ENCODE peak calls at places on chromosomes 13 and 19, in five cellular contexts. Z is HT1080, P is mucosa of gallbladder, S is DMS153, A is retina. J is an unnamed sample.

GRCh38 chr19:29271911-29272310 is 59.0 kb upstream of the UQCRFS1 start:
- DNase-seq in Z (no peak), P (no peak), S (no peak), A (no peak), J (no peak)

GRCh38 chr13:48066310-48066989 is 28.5 kb downstream of the MED4 start:
- DNase-seq in Z (peak), P (no peak), S (no peak), A (no peak), J (no peak)

GRCh38 chr19:34254552-34255432 is at the start of gene GARRE1:
- DNase-seq in Z (no peak), P (no peak), S (peak), A (peak), J (no peak)

GRCh38 chr13:88068316-88068715 is 397.1 kb downstream of the SLITRK5 start:
- DNase-seq in Z (peak), P (no peak), S (no peak), A (no peak), J (no peak)

GRCh38 chr13:113455384-113455783 is 2.1 kb upstream of the ADPRHL1 start:
- DNase-seq in Z (no peak), P (no peak), S (no peak), A (no peak), J (peak)

GRCh38 chr19:41355802-41356201 is 2.1 kb upstream of the TGFB1 start:
- DNase-seq in Z (no peak), P (no peak), S (no peak), A (no peak), J (no peak)

GRCh38 chr13:43074824-43075510 is 51.6 kb downstream of the DNAJC15 start:
- DNase-seq in Z (no peak), P (no peak), S (no peak), A (no peak), J (no peak)

GRCh38 chr13:92315265-92315664 is 911.3 kb upstream of the GPC6 start:
- DNase-seq in Z (peak), P (no peak), S (no peak), A (no peak), J (no peak)

GRCh38 chr13:24605923-24606372 is 74.3 kb upstream of the ATP12A start:
- DNase-seq in Z (peak), P (no peak), S (no peak), A (no peak), J (peak)

GRCh38 chr13:21101865-21102576 is 40.6 kb upstream of the LATS2 start:
- DNase-seq in Z (no peak), P (no peak), S (no peak), A (no peak), J (no peak)

GRCh38 chr19:46692918-46693722 is 23.8 kb downstream of the PRKD2 start:
- DNase-seq in Z (no peak), P (no peak), S (no peak), A (no peak), J (no peak)

GRCh38 chr13:38950987-38951386 is 39.6 kb downstream of the STOML3 start:
- DNase-seq in Z (no peak), P (no peak), S (peak), A (no peak), J (no peak)

GRCh38 chr13:112894673-112895481 is 74.1 kb upstream of the MCF2L start:
- DNase-seq in Z (no peak), P (no peak), S (no peak), A (peak), J (no peak)

GRCh38 chr13:34779171-34779570 is 162.9 kb upstream of the NBEA start:
- DNase-seq in Z (peak), P (no peak), S (no peak), A (no peak), J (no peak)

GRCh38 chr19:750640-751423 is at the start of gene MISP:
- DNase-seq in Z (no peak), P (peak), S (peak), A (no peak), J (peak)

GRCh38 chr13:113258655-113259054 is 38.4 kb upstream of the LAMP1 start:
- DNase-seq in Z (no peak), P (no peak), S (no peak), A (no peak), J (no peak)

GRCh38 chr19:38209671-38210457 is 14.2 kb downstream of the DPF1 start:
- DNase-seq in Z (no peak), P (peak), S (no peak), A (peak), J (no peak)

GRCh38 chr13:97391201-97391600 is 42.8 kb upstream of the RAP2A start:
- DNase-seq in Z (no peak), P (no peak), S (no peak), A (no peak), J (no peak)

GRCh38 chr13:41179593-41180250 is 14.6 kb downstream of the KBTBD7 start:
- DNase-seq in Z (no peak), P (no peak), S (no peak), A (no peak), J (no peak)

GRCh38 chr19:46489445-46490272 is 6.0 kb downstream of the PNMA8B start:
- DNase-seq in Z (no peak), P (peak), S (no peak), A (peak), J (no peak)

GRCh38 chr19:12834976-12835757 is 788 bp upstream of the RTBDN start:
- DNase-seq in Z (no peak), P (no peak), S (no peak), A (peak), J (peak)

GRCh38 chr13:108304170-108305068 is 34.9 kb downstream of the TNFSF13B start:
- DNase-seq in Z (no peak), P (no peak), S (no peak), A (no peak), J (no peak)

GRCh38 chr19:18741566-18742121 is 49.5 kb downstream of the COMP start:
- DNase-seq in Z (no peak), P (peak), S (peak), A (no peak), J (peak)

GRCh38 chr19:42201489-42202289 is 15.8 kb downstream of the DEDD2 start:
- DNase-seq in Z (no peak), P (no peak), S (no peak), A (no peak), J (no peak)

GRCh38 chr13:47100214-47100853 is 203.5 kb upstream of the HTR2A start:
- DNase-seq in Z (no peak), P (no peak), S (no peak), A (no peak), J (no peak)

GRCh38 chr13:98144501-98145350 is 1.8 kb downstream of the FARP1 start:
- DNase-seq in Z (peak), P (no peak), S (no peak), A (peak), J (no peak)

GRCh38 chr13:41029629-41030028 is 10.5 kb upstream of the ELF1 start:
- DNase-seq in Z (peak), P (no peak), S (no peak), A (no peak), J (no peak)

GRCh38 chr19:55158423-55158822 is 891 bp upstream of the TNNI3 start:
- DNase-seq in Z (no peak), P (no peak), S (no peak), A (no peak), J (no peak)

GRCh38 chr19:42286349-42287016 is 15.4 kb upstream of the PRR19 start:
- DNase-seq in Z (no peak), P (no peak), S (no peak), A (no peak), J (no peak)

GRCh38 chr13:29956771-29957170 is 106.4 kb upstream of the UBL3 start:
- DNase-seq in Z (no peak), P (no peak), S (peak), A (peak), J (no peak)

GRCh38 chr13:31274345-31274870 is 74.6 kb downstream of the B3GLCT start:
- DNase-seq in Z (no peak), P (no peak), S (no peak), A (no peak), J (no peak)

GRCh38 chr19:55838251-55838650 is 1.9 kb downstream of the NLRP4 start:
- DNase-seq in Z (no peak), P (no peak), S (no peak), A (no peak), J (no peak)

GRCh38 chr19:39303373-39304184 is 7.4 kb downstream of the IFNL1 start:
- DNase-seq in Z (no peak), P (no peak), S (no peak), A (no peak), J (no peak)

GRCh38 chr13:51292000-51292550 is 47.4 kb upstream of the SERPINE3 start:
- DNase-seq in Z (no peak), P (no peak), S (no peak), A (no peak), J (no peak)

GRCh38 chr13:101390461-101390860 is 25.8 kb downstream of the NALCN start:
- DNase-seq in Z (peak), P (no peak), S (no peak), A (no peak), J (no peak)